ENCODE peak calls at places on chromosomes 7 and 10, in ten cellular contexts. One of them, this sample, is unnamed. For H3K27me3, the result is how much of the 10 kb centered on the place peaks cover.

GRCh38 chr10:4684434-4684833 is 141.6 kb upstream of the AKR1E2 start:
- DNase-seq in breast epithelium: no peak
- DNase-seq in HL-60: no peak
- DNase-seq in AG04450: no peak
- DNase-seq in astrocyte: peak
- DNase-seq in gastrocnemius medialis: no peak
- DNase-seq in PC-9: peak
- DNase-seq in mesendoderm: no peak
- DNase-seq in fibroblast of lung: peak
- DNase-seq in left ventricle myocardium inferior: no peak
- DNase-seq in this sample: no peak

GRCh38 chr7:52091101-52091500 is 774.5 kb upstream of the COBL start:
- DNase-seq in breast epithelium: no peak
- DNase-seq in HL-60: no peak
- DNase-seq in AG04450: no peak
- DNase-seq in astrocyte: no peak
- DNase-seq in gastrocnemius medialis: no peak
- DNase-seq in PC-9: no peak
- DNase-seq in mesendoderm: no peak
- DNase-seq in fibroblast of lung: no peak
- DNase-seq in left ventricle myocardium inferior: no peak
- DNase-seq in this sample: no peak

GRCh38 chr7:125061776-125062397 is 132.3 kb upstream of the POT1 start:
- DNase-seq in breast epithelium: no peak
- DNase-seq in HL-60: no peak
- DNase-seq in AG04450: no peak
- DNase-seq in astrocyte: peak
- DNase-seq in gastrocnemius medialis: no peak
- DNase-seq in PC-9: peak
- DNase-seq in mesendoderm: peak
- DNase-seq in fibroblast of lung: peak
- DNase-seq in left ventricle myocardium inferior: no peak
- DNase-seq in this sample: no peak

GRCh38 chr7:96135241-96135640 is 186.7 kb downstream of the SLC25A13 start:
- DNase-seq in breast epithelium: peak
- DNase-seq in HL-60: no peak
- DNase-seq in AG04450: no peak
- DNase-seq in astrocyte: no peak
- DNase-seq in gastrocnemius medialis: no peak
- DNase-seq in PC-9: peak
- DNase-seq in mesendoderm: peak
- DNase-seq in fibroblast of lung: no peak
- DNase-seq in left ventricle myocardium inferior: no peak
- DNase-seq in this sample: no peak

GRCh38 chr7:1855396-1856160 is 185.5 kb downstream of the ELFN1 start:
- DNase-seq in breast epithelium: no peak
- DNase-seq in HL-60: no peak
- DNase-seq in AG04450: no peak
- DNase-seq in astrocyte: no peak
- DNase-seq in gastrocnemius medialis: peak
- DNase-seq in PC-9: no peak
- DNase-seq in mesendoderm: no peak
- DNase-seq in fibroblast of lung: no peak
- DNase-seq in left ventricle myocardium inferior: peak
- DNase-seq in this sample: no peak

GRCh38 chr10:13614530-13615332 is 28.0 kb downstream of the PRPF18 start:
- DNase-seq in breast epithelium: no peak
- DNase-seq in HL-60: no peak
- DNase-seq in AG04450: peak
- DNase-seq in astrocyte: peak
- DNase-seq in gastrocnemius medialis: no peak
- DNase-seq in PC-9: peak
- DNase-seq in mesendoderm: peak
- DNase-seq in fibroblast of lung: peak
- DNase-seq in left ventricle myocardium inferior: no peak
- DNase-seq in this sample: no peak

GRCh38 chr10:23512355-23513058 is 73.6 kb downstream of the OTUD1 start:
- DNase-seq in breast epithelium: no peak
- DNase-seq in HL-60: peak
- DNase-seq in AG04450: no peak
- DNase-seq in astrocyte: peak
- DNase-seq in gastrocnemius medialis: no peak
- DNase-seq in PC-9: peak
- DNase-seq in mesendoderm: peak
- DNase-seq in fibroblast of lung: peak
- DNase-seq in left ventricle myocardium inferior: no peak
- DNase-seq in this sample: no peak

GRCh38 chr10:30151581-30152389 is 92.4 kb upstream of the JCAD start:
- DNase-seq in breast epithelium: no peak
- DNase-seq in HL-60: no peak
- DNase-seq in AG04450: peak
- DNase-seq in astrocyte: peak
- DNase-seq in gastrocnemius medialis: no peak
- DNase-seq in PC-9: peak
- DNase-seq in mesendoderm: peak
- DNase-seq in fibroblast of lung: peak
- DNase-seq in left ventricle myocardium inferior: peak
- DNase-seq in this sample: peak

GRCh38 chr10:104580774-104581675 is 60.1 kb upstream of the SORCS3 start:
- DNase-seq in breast epithelium: peak
- DNase-seq in HL-60: peak
- DNase-seq in AG04450: peak
- DNase-seq in astrocyte: peak
- DNase-seq in gastrocnemius medialis: peak
- DNase-seq in PC-9: no peak
- DNase-seq in mesendoderm: peak
- DNase-seq in fibroblast of lung: peak
- DNase-seq in left ventricle myocardium inferior: peak
- DNase-seq in this sample: peak

GRCh38 chr10:125407000-125407502 is 246.7 kb upstream of the CTBP2 start:
- DNase-seq in breast epithelium: peak
- DNase-seq in HL-60: no peak
- DNase-seq in AG04450: no peak
- DNase-seq in astrocyte: peak
- DNase-seq in gastrocnemius medialis: no peak
- DNase-seq in PC-9: peak
- DNase-seq in mesendoderm: peak
- DNase-seq in fibroblast of lung: peak
- DNase-seq in left ventricle myocardium inferior: no peak
- DNase-seq in this sample: no peak

GRCh38 chr7:112150823-112151641 is 55.2 kb downstream of the DOCK4 start:
- DNase-seq in breast epithelium: no peak
- DNase-seq in HL-60: no peak
- DNase-seq in AG04450: no peak
- DNase-seq in astrocyte: no peak
- DNase-seq in gastrocnemius medialis: no peak
- DNase-seq in PC-9: no peak
- DNase-seq in mesendoderm: no peak
- DNase-seq in fibroblast of lung: peak
- DNase-seq in left ventricle myocardium inferior: no peak
- DNase-seq in this sample: no peak

GRCh38 chr10:100341953-100342626 is 4.9 kb upstream of the SCD start:
- DNase-seq in breast epithelium: peak
- DNase-seq in HL-60: peak
- DNase-seq in AG04450: no peak
- DNase-seq in astrocyte: no peak
- DNase-seq in gastrocnemius medialis: peak
- DNase-seq in PC-9: peak
- DNase-seq in mesendoderm: peak
- DNase-seq in fibroblast of lung: peak
- DNase-seq in left ventricle myocardium inferior: no peak
- DNase-seq in this sample: peak

GRCh38 chr7:39504963-39505362 is 61.2 kb upstream of the YAE1 start:
- DNase-seq in breast epithelium: no peak
- DNase-seq in HL-60: no peak
- DNase-seq in AG04450: no peak
- DNase-seq in astrocyte: peak
- DNase-seq in gastrocnemius medialis: no peak
- DNase-seq in PC-9: peak
- DNase-seq in mesendoderm: no peak
- DNase-seq in fibroblast of lung: peak
- DNase-seq in left ventricle myocardium inferior: no peak
- DNase-seq in this sample: no peak

GRCh38 chr7:140672382-140673062 is at the start of gene ADCK2:
- DNase-seq in breast epithelium: no peak
- DNase-seq in HL-60: peak
- DNase-seq in AG04450: no peak
- DNase-seq in astrocyte: no peak
- DNase-seq in gastrocnemius medialis: peak
- DNase-seq in PC-9: peak
- DNase-seq in mesendoderm: peak
- DNase-seq in fibroblast of lung: no peak
- DNase-seq in left ventricle myocardium inferior: peak
- DNase-seq in this sample: no peak

GRCh38 chr7:134481167-134481566 is 22.3 kb upstream of the AKR1B1 start:
- DNase-seq in breast epithelium: no peak
- DNase-seq in HL-60: no peak
- DNase-seq in AG04450: no peak
- DNase-seq in astrocyte: no peak
- DNase-seq in gastrocnemius medialis: no peak
- DNase-seq in PC-9: no peak
- DNase-seq in mesendoderm: no peak
- DNase-seq in fibroblast of lung: no peak
- DNase-seq in left ventricle myocardium inferior: no peak
- DNase-seq in this sample: no peak

GRCh38 chr10:3217301-3217700 is 44.7 kb upstream of the PITRM1 start:
- DNase-seq in breast epithelium: no peak
- DNase-seq in HL-60: no peak
- DNase-seq in AG04450: no peak
- DNase-seq in astrocyte: peak
- DNase-seq in gastrocnemius medialis: no peak
- DNase-seq in PC-9: no peak
- DNase-seq in mesendoderm: no peak
- DNase-seq in fibroblast of lung: peak
- DNase-seq in left ventricle myocardium inferior: no peak
- DNase-seq in this sample: no peak

GRCh38 chr7:108503112-108504026 is 22.6 kb downstream of the PNPLA8 start:
- DNase-seq in breast epithelium: no peak
- DNase-seq in HL-60: no peak
- DNase-seq in AG04450: peak
- DNase-seq in astrocyte: no peak
- DNase-seq in gastrocnemius medialis: no peak
- DNase-seq in PC-9: no peak
- DNase-seq in mesendoderm: no peak
- DNase-seq in fibroblast of lung: no peak
- DNase-seq in left ventricle myocardium inferior: no peak
- DNase-seq in this sample: no peak

DNA sequence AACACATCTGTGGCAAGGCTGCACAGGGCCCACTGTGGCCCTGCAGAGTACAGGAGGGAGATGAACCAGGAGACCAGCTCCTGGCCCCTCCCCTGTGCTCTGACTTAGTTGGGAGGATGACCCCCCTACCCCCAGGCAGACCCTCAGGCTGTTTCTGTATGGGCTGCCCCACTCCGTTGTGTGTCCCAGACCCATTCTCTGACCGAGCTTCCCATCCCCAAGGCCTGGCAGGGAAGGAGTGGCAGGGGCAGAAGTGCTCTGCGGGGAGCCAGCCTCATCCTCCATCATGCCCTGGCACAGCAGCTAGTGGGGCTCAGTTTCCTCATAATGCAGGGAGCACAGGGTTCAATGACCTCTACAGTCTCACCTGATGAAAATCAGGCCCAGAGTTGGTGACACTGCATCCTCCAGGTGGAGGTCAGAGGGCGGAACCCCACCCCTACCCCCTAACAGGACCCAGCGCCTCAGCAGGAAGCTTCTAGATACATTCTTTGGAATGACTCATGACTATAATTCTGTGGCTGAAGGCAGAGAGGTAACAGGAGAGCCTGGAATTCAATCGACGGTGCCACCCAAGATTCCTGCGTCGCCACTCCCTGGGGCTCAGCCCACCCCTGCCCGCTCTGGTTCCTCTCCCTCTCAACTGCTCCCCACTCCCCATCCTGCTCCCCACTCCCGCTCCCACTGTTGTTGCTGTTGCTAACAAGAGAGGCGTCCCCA is 18.2 kb downstream of the PODXL start:
- DNase-seq in breast epithelium: no peak
- DNase-seq in HL-60: no peak
- DNase-seq in AG04450: no peak
- DNase-seq in astrocyte: peak
- DNase-seq in gastrocnemius medialis: no peak
- DNase-seq in PC-9: peak
- DNase-seq in mesendoderm: peak
- DNase-seq in fibroblast of lung: peak
- DNase-seq in left ventricle myocardium inferior: no peak
- DNase-seq in this sample: no peak
- H3K27me3 ChIP-seq in breast epithelium: under half
- H3K27me3 ChIP-seq in HL-60: under half
- H3K27me3 ChIP-seq in AG04450: under half
- H3K27me3 ChIP-seq in astrocyte: under half
- H3K27me3 ChIP-seq in gastrocnemius medialis: under half
- H3K27me3 ChIP-seq in PC-9: under half
- H3K27me3 ChIP-seq in mesendoderm: under half
- H3K27me3 ChIP-seq in fibroblast of lung: under half
- H3K27me3 ChIP-seq in left ventricle myocardium inferior: under half
- H3K27me3 ChIP-seq in this sample: under half

GRCh38 chr7:153696242-153696641 is 356.0 kb upstream of the DPP6 start:
- DNase-seq in breast epithelium: no peak
- DNase-seq in HL-60: no peak
- DNase-seq in AG04450: no peak
- DNase-seq in astrocyte: no peak
- DNase-seq in gastrocnemius medialis: no peak
- DNase-seq in PC-9: no peak
- DNase-seq in mesendoderm: peak
- DNase-seq in fibroblast of lung: no peak
- DNase-seq in left ventricle myocardium inferior: no peak
- DNase-seq in this sample: no peak
- H3K27me3 ChIP-seq in breast epithelium: under half
- H3K27me3 ChIP-seq in HL-60: under half
- H3K27me3 ChIP-seq in AG04450: under half
- H3K27me3 ChIP-seq in astrocyte: under half
- H3K27me3 ChIP-seq in gastrocnemius medialis: under half
- H3K27me3 ChIP-seq in PC-9: under half
- H3K27me3 ChIP-seq in mesendoderm: under half
- H3K27me3 ChIP-seq in fibroblast of lung: under half
- H3K27me3 ChIP-seq in left ventricle myocardium inferior: under half
- H3K27me3 ChIP-seq in this sample: under half

DNA sequence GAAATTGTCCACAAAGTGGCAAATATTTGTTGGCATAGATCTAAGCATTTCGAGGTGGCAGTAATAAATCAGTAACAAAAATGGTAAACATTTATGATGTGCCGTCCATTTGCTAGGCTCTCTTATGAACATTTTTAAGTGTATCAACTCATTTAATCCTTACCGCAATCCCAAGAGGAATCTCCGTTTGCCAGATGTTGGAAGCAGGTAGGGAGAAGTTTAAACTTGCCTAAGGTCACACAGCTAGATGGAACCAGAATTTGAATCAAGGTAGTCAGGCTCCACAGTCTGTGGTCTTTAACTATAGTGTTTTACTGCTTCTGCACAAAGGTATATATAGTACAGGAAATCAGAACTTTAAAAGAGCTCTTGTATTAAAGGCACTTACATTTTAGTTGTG is 2.6 kb downstream of the MKLN1 start:
- DNase-seq in breast epithelium: no peak
- DNase-seq in HL-60: no peak
- DNase-seq in AG04450: no peak
- DNase-seq in astrocyte: no peak
- DNase-seq in gastrocnemius medialis: no peak
- DNase-seq in PC-9: no peak
- DNase-seq in mesendoderm: no peak
- DNase-seq in fibroblast of lung: no peak
- DNase-seq in left ventricle myocardium inferior: no peak
- DNase-seq in this sample: no peak
- H3K27me3 ChIP-seq in breast epithelium: under half
- H3K27me3 ChIP-seq in HL-60: under half
- H3K27me3 ChIP-seq in AG04450: under half
- H3K27me3 ChIP-seq in astrocyte: under half
- H3K27me3 ChIP-seq in gastrocnemius medialis: under half
- H3K27me3 ChIP-seq in PC-9: under half
- H3K27me3 ChIP-seq in mesendoderm: under half
- H3K27me3 ChIP-seq in fibroblast of lung: under half
- H3K27me3 ChIP-seq in left ventricle myocardium inferior: under half
- H3K27me3 ChIP-seq in this sample: under half

GRCh38 chr7:128939075-128939860 is 1.5 kb downstream of the IRF5 start:
- DNase-seq in breast epithelium: no peak
- DNase-seq in HL-60: peak
- DNase-seq in AG04450: no peak
- DNase-seq in astrocyte: no peak
- DNase-seq in gastrocnemius medialis: no peak
- DNase-seq in PC-9: no peak
- DNase-seq in mesendoderm: no peak
- DNase-seq in fibroblast of lung: no peak
- DNase-seq in left ventricle myocardium inferior: no peak
- DNase-seq in this sample: no peak
- H3K27me3 ChIP-seq in breast epithelium: under half
- H3K27me3 ChIP-seq in HL-60: under half
- H3K27me3 ChIP-seq in AG04450: half or more
- H3K27me3 ChIP-seq in astrocyte: under half
- H3K27me3 ChIP-seq in gastrocnemius medialis: under half
- H3K27me3 ChIP-seq in PC-9: under half
- H3K27me3 ChIP-seq in mesendoderm: under half
- H3K27me3 ChIP-seq in fibroblast of lung: under half
- H3K27me3 ChIP-seq in left ventricle myocardium inferior: half or more
- H3K27me3 ChIP-seq in this sample: under half